ENCODE peak calls at places on chromosomes 6 and 20, in four cellular contexts. V is NCI-H1105; O is activated naive CD8-positive, alpha-beta T cell treated with anti-CD3 and anti-CD28 coated beads, Interleukin-2, amount 50 U/mL, for 24 hours; T is left ventricle myocardium inferior. Y is an unnamed sample.

GRCh38 chr6:2979819-2980464 is 8.6 kb upstream of the SERPINB6 start:
- DNase-seq in V (no peak), O (no peak), T (no peak), Y (no peak)

GRCh38 chr6:127190552-127190951 is 72.1 kb downstream of the RSPO3 start:
- DNase-seq in V (peak; percentile 23), O (no peak), T (no peak), Y (no peak)

GRCh38 chr20:1491281-1491840 is at the start of gene SIRPB2:
- DNase-seq in V (no peak), O (no peak), T (peak; percentile 45), Y (peak; percentile 66)

GRCh38 chr6:2127484-2127911 is 117.9 kb downstream of the GMDS start:
- DNase-seq in V (no peak), O (peak; percentile 75), T (peak; percentile 55), Y (peak; percentile 6)

GRCh38 chr20:3796477-3797225 is 541 bp downstream of the CDC25B start:
- DNase-seq in V (no peak), O (no peak), T (no peak), Y (no peak)

GRCh38 chr6:136952714-136953260 is 30.7 kb downstream of the SLC35D3 start:
- DNase-seq in V (peak; percentile 63), O (no peak), T (no peak), Y (no peak)

GRCh38 chr20:2558581-2559301 is 22.4 kb downstream of the TMC2 start:
- DNase-seq in V (no peak), O (no peak), T (no peak), Y (no peak)

GRCh38 chr6:122653094-122653493 is 42.9 kb downstream of the PKIB start:
- DNase-seq in V (no peak), O (no peak), T (no peak), Y (no peak)

GRCh38 chr6:154888426-154888825 is 106.7 kb upstream of the TIAM2 start:
- DNase-seq in V (no peak), O (no peak), T (no peak), Y (no peak)

GRCh38 chr6:13522639-13523038 is 35.2 kb upstream of the GFOD1 start:
- DNase-seq in V (no peak), O (no peak), T (no peak), Y (no peak)

GRCh38 chr6:7062445-7063162 is 45.2 kb upstream of the RREB1 start:
- DNase-seq in V (peak; percentile 1), O (no peak), T (no peak), Y (no peak)

GRCh38 chr6:112651239-112651638 is 304.1 kb downstream of the RFPL4B start:
- DNase-seq in V (no peak), O (no peak), T (no peak), Y (no peak)

GRCh38 chr6:4647414-4648365 is 128.5 kb upstream of the CDYL start:
- DNase-seq in V (peak; percentile 78), O (peak; percentile 50), T (peak; percentile 77), Y (peak; percentile 79)

GRCh38 chr20:62933966-62934365 is 4.0 kb upstream of the GID8 start:
- DNase-seq in V (no peak), O (no peak), T (no peak), Y (no peak)

GRCh38 chr6:112188906-112189305 is 65.5 kb downstream of the LAMA4 start:
- DNase-seq in V (no peak), O (no peak), T (no peak), Y (no peak)

GRCh38 chr20:40990542-40991120 is 38.0 kb upstream of the TOP1 start:
- DNase-seq in V (peak; percentile 79), O (peak; percentile 72), T (peak; percentile 73), Y (peak; percentile 79)

GRCh38 chr6:108947114-108947854 is 99.1 kb downstream of the ARMC2 start:
- DNase-seq in V (no peak), O (no peak), T (no peak), Y (no peak)

GRCh38 chr20:61940976-61941720 is 124.5 kb downstream of the TAF4 start:
- DNase-seq in V (no peak), O (no peak), T (peak; percentile 1), Y (no peak)

GRCh38 chr6:33772114-33772830 is 16.7 kb downstream of the LEMD2 start:
- DNase-seq in V (no peak), O (no peak), T (no peak), Y (no peak)

GRCh38 chr6:105591053-105591452 is 188.2 kb upstream of the PREP start:
- DNase-seq in V (no peak), O (no peak), T (no peak), Y (no peak)

GRCh38 chr6:132491303-132491702 is 21.6 kb downstream of the STX7 start:
- DNase-seq in V (no peak), O (no peak), T (no peak), Y (no peak)

GRCh38 chr6:127366281-127367022 is 23.0 kb upstream of the ECHDC1 start:
- DNase-seq in V (no peak), O (no peak), T (no peak), Y (no peak)

GRCh38 chr20:8368680-8369079 is 236.6 kb downstream of the PLCB1 start:
- DNase-seq in V (no peak), O (no peak), T (no peak), Y (no peak)

GRCh38 chr6:155915651-155916050 is 460.0 kb upstream of the NOX3 start:
- DNase-seq in V (no peak), O (no peak), T (no peak), Y (no peak)

GRCh38 chr20:44979090-44979621 is 12.8 kb downstream of the STK4 start:
- DNase-seq in V (no peak), O (peak; percentile 58), T (no peak), Y (no peak)

GRCh38 chr20:22663528-22664025 is 79.2 kb upstream of the FOXA2 start:
- DNase-seq in V (no peak), O (no peak), T (no peak), Y (no peak)

GRCh38 chr20:1388253-1388652 is 4.6 kb downstream of the FKBP1A start:
- DNase-seq in V (no peak), O (no peak), T (no peak), Y (no peak)

GRCh38 chr6:150633466-150633795 is 33.7 kb downstream of the PLEKHG1 start:
- DNase-seq in V (no peak), O (no peak), T (no peak), Y (no peak)

GRCh38 chr6:132490024-132490423 is 22.9 kb downstream of the STX7 start:
- DNase-seq in V (no peak), O (no peak), T (no peak), Y (no peak)

GRCh38 chr6:134324766-134325165 is 6.9 kb upstream of the SGK1 start:
- DNase-seq in V (no peak), O (no peak), T (no peak), Y (no peak)

GRCh38 chr20:56503911-56504310 is 20.6 kb upstream of the FAM209A start:
- DNase-seq in V (no peak), O (no peak), T (no peak), Y (no peak)

GRCh38 chr6:14354919-14355572 is 237.5 kb downstream of the CD83 start:
- DNase-seq in V (no peak), O (peak; percentile 66), T (peak; percentile 69), Y (no peak)

GRCh38 chr6:99276747-99277146 is 72.7 kb downstream of the FAXC start:
- DNase-seq in V (no peak), O (no peak), T (no peak), Y (no peak)